ENCODE peak calls at places on chromosomes 16 and 17, in five cellular contexts. R, Q, L, O and D are unnamed samples.

GRCh38 chr17:49548051-49548505 is 27.6 kb upstream of the NXPH3 start:
- DNase-seq in R (no peak), Q (no peak), L (no peak), O (no peak), D (peak; percentile 43)

GRCh38 chr16:28567292-28567691 is 13.6 kb downstream of the SGF29 start:
- DNase-seq in R (no peak), Q (no peak), L (no peak), O (no peak), D (no peak)

GRCh38 chr16:84520778-84521770 is 16.6 kb upstream of the MEAK7 start:
- DNase-seq in R (no peak), Q (peak; percentile 61), L (no peak), O (no peak), D (no peak)

GRCh38 chr16:4667203-4667983 is 26.0 kb upstream of the NUDT16L1 start:
- DNase-seq in R (no peak), Q (no peak), L (no peak), O (no peak), D (no peak)

GRCh38 chr16:83652898-83653297 is 154.9 kb upstream of the HSBP1 start:
- DNase-seq in R (no peak), Q (no peak), L (no peak), O (no peak), D (no peak)

GRCh38 chr16:70646260-70647241 is at the start of gene IL34:
- DNase-seq in R (no peak), Q (no peak), L (no peak), O (no peak), D (no peak)

GRCh38 chr17:28738680-28739384 is 5.0 kb upstream of the TRAF4 start:
- DNase-seq in R (no peak), Q (no peak), L (no peak), O (no peak), D (no peak)

GRCh38 chr16:56812884-56813283 is 52.1 kb upstream of the SLC12A3 start:
- DNase-seq in R (no peak), Q (no peak), L (no peak), O (no peak), D (no peak)

GRCh38 chr17:67315865-67316264 is 50.5 kb downstream of the PSMD12 start:
- DNase-seq in R (no peak), Q (no peak), L (no peak), O (no peak), D (no peak)

DNA sequence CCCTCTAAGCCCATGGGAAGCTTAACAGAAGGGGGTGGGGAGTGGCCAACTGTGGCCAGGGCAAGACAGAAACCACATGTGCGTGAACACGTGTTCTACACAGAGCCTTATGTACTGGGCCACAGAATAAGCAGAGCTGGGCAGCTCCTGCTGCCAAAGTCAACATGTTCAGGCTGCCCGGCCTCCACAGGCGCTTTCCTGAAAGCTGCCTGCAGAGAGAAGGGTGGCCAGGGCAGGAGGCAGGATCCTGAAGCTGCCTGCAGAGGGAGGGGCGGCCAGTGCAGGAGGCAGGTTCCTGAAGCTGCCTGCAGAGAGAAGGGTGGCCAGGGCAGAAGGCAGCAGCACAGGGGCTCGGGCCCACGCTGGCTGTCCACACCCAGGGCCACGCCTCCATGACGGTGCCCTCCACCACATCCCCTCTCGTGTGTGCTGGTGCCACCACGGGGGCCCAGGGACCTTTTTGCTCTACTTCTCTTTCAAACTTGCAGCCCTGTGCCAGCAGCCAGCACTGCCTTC is 79.5 kb downstream of the ANKRD11 start:
- DNase-seq in R (no peak), Q (peak; percentile 50), L (peak; percentile 89), O (peak; percentile 49), D (peak; percentile 69)
- H3K4me1 ChIP-seq in R (peaks cover 45% of the 10 kb centered on the region), Q (peaks cover 18% of the 10 kb centered on the region), L (peaks cover 79% of the 10 kb centered on the region), O (peaks cover 26% of the 10 kb centered on the region), D (peaks cover 36% of the 10 kb centered on the region)

DNA sequence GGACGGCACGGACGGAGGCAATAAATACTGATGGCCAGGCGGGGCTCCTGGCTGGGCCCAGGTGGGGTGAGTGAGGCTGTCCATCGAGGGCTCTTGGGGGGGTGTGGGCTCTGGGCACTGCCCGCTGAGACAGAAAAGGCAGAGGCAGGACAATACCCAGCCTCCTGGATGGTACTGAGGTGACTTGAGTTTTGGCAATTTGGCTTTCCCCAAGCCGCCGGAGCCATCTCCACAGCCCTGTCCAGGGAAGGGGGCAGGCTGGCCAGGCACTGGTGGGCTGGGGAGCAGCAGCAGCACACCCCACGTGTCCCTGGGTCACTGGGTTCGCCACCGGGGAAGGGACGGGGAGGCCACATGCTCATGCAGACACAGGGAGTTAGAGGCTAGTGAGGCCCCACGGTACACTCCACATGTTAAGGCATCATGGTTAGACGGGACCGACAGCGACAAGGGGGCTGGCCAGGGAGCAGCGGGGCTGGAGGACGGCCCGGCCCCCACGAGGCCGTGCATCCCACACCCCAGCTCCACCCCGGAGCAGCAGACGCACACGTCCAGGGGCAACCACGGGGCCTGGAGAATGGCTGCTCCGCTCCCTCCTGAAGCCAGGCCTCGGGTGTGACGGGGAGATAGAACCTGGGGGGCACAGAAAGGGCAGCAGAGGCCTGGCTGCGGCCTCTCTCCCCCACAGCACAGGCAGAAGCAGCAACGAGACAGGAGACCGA is 3.0 kb downstream of the ARHGDIA start:
- DNase-seq in R (no peak), Q (no peak), L (no peak), O (no peak), D (no peak)
- H3K4me1 ChIP-seq in R (peaks cover 31% of the 10 kb centered on the region), Q (peaks cover 21% of the 10 kb centered on the region), L (peaks cover 56% of the 10 kb centered on the region), O (peaks cover 41% of the 10 kb centered on the region), D (peaks cover 81% of the 10 kb centered on the region)

DNA sequence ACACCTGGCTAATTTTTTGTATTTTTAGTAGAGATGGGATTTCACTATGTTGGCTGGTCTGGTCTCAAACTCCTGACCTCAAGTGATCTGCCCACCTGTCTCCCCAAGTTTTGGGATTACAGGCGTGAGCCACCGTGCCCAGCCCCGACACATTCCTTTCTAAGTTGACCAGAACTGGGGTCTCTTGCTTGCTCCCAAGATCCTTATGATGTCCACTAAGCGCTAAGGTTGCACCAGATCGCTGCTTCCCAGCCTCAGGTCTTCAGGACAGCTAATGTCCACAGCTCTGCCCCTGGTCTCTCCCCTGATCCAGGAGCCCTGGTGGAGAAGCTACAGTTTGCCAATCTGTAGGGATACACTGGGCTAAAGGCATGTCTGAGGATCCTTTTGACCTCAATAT is 29.5 kb downstream of the NSMCE1 start:
- DNase-seq in R (no peak), Q (no peak), L (no peak), O (no peak), D (no peak)
- H3K4me1 ChIP-seq in R (peaks cover 3% of the 10 kb centered on the region), Q (peaks cover 7% of the 10 kb centered on the region), L (peaks cover 64% of the 10 kb centered on the region), O (peaks cover 30% of the 10 kb centered on the region), D (peaks cover 14% of the 10 kb centered on the region)

DNA sequence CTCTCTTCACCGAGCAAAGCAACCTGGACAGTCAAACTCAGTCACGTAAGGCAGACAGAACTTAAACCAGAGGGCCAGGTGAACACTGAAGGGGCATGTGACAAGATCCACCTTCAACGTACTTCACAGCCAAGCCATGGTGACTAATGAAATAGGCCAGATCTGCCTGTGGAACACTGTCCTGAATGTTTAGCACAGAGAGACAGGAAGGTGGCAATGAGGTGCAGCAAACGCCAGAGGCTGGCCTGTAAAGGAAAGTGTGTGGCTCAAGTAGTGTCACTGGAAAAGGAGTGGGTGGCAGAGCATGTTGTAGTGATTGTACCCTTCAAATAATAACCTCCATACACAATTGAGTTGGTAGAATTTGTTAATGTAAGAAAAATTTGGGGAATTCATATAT is 38.1 kb downstream of the SLC6A4 start:
- DNase-seq in R (no peak), Q (no peak), L (no peak), O (no peak), D (no peak)
- H3K4me1 ChIP-seq in R (no peaks in the 10 kb centered on the region), Q (no peaks in the 10 kb centered on the region), L (no peaks in the 10 kb centered on the region), O (no peaks in the 10 kb centered on the region), D (no peaks in the 10 kb centered on the region)

DNA sequence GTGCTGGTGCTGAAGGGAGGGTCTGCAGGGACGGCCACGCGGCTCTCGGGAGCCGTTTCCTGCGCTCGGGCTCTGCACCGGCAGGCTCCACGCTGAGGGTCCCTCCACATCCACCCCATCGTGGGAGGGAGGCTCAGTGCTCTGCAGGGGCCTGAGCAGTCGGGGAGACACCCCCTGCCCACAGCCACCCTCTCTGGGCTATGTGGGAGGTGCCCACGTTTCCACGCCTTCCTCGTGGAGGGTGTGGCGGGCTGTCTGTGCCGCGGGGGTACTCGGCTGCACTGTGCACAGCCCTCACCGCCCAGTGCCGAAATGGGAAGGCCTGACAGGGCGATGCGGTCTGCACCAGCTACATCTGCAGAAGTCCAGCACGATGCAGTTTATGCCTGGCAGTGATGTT is 25.5 kb upstream of the ZNF750 start:
- DNase-seq in R (no peak), Q (no peak), L (no peak), O (no peak), D (no peak)
- H3K4me1 ChIP-seq in R (peaks cover 8% of the 10 kb centered on the region), Q (peaks cover 10% of the 10 kb centered on the region), L (peaks cover 19% of the 10 kb centered on the region), O (no peaks in the 10 kb centered on the region), D (no peaks in the 10 kb centered on the region)

GRCh38 chr17:77443743-77444260 is 303.0 kb downstream of the SEC14L1 start:
- DNase-seq in R (no peak), Q (no peak), L (no peak), O (no peak), D (no peak)
- H3K4me1 ChIP-seq in R (no peaks in the 10 kb centered on the region), Q (peaks cover 30% of the 10 kb centered on the region), L (peaks cover 79% of the 10 kb centered on the region), O (peaks cover 27% of the 10 kb centered on the region), D (peaks cover 97% of the 10 kb centered on the region)

DNA sequence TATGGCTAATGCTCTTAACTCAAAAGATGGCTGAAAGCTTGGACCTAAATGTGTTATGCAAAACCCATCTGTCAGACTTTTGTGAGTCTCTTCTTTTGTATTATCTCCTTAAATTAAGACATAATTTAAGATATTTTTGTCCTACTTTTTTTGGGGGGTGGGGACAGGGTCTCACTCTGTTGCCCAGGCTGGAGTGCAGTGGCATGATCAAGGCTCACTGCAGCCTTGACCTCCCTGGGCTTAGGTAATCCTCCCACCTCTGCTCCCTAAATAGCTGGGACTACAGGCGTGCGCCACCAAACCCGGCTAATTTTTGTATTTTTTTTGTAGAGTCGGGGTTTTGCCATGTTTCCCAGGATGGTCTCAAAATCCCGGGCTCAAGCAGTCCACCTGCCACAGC is 7.1 kb downstream of the CLTC start:
- DNase-seq in R (no peak), Q (no peak), L (no peak), O (no peak), D (no peak)
- H3K4me1 ChIP-seq in R (no peaks in the 10 kb centered on the region), Q (peaks cover 12% of the 10 kb centered on the region), L (peaks cover 71% of the 10 kb centered on the region), O (peaks cover 15% of the 10 kb centered on the region), D (peaks cover 8% of the 10 kb centered on the region)

GRCh38 chr17:57911021-57911420 is 44.2 kb downstream of the CUEDC1 start:
- DNase-seq in R (no peak), Q (no peak), L (no peak), O (no peak), D (no peak)
- H3K4me1 ChIP-seq in R (peaks cover 16% of the 10 kb centered on the region), Q (no peaks in the 10 kb centered on the region), L (peaks cover 43% of the 10 kb centered on the region), O (peaks cover 12% of the 10 kb centered on the region), D (no peaks in the 10 kb centered on the region)

GRCh38 chr16:16996830-16997229 is 473.9 kb downstream of the XYLT1 start:
- DNase-seq in R (no peak), Q (no peak), L (no peak), O (no peak), D (no peak)

GRCh38 chr16:16992986-16993783 is 477.6 kb downstream of the XYLT1 start:
- DNase-seq in R (no peak), Q (no peak), L (no peak), O (no peak), D (peak; percentile 66)

GRCh38 chr16:16994831-16995230 is 475.9 kb downstream of the XYLT1 start:
- DNase-seq in R (no peak), Q (no peak), L (no peak), O (no peak), D (no peak)

GRCh38 chr16:16988963-16989362 is 481.8 kb downstream of the XYLT1 start:
- DNase-seq in R (no peak), Q (no peak), L (no peak), O (no peak), D (no peak)

GRCh38 chr16:16991711-16992110 is 479.0 kb downstream of the XYLT1 start:
- DNase-seq in R (no peak), Q (no peak), L (no peak), O (no peak), D (no peak)
- H3K4me1 ChIP-seq in R (no peaks in the 10 kb centered on the region), Q (no peaks in the 10 kb centered on the region), L (no peaks in the 10 kb centered on the region), O (no peaks in the 10 kb centered on the region), D (no peaks in the 10 kb centered on the region)